ENCODE peak calls at places on chromosomes 3 and 15, in six cellular contexts. One of them, this sample, is unnamed.
A peak's percentile ranks its signal among the peaks of the same experiment; 100 is the strongest.

GRCh38 chr3:112446343-112446742 is 52.9 kb downstream of the BTLA start:
- DNase-seq in activated CD8-positive, alpha-beta T cell treated with anti-CD3 and anti-CD28 coated beads, Interleukin-2, amount 10 ng/mL, durations not matched to agents 7 days and 5 days: no peak
- DNase-seq in AG09309: peak; percentile 29
- DNase-seq in nucleus accumbens: no peak
- DNase-seq in cardiac muscle cell: peak; percentile 91
- DNase-seq in HS-5: no peak
- DNase-seq in this sample: no peak

GRCh38 chr15:98277602-98278001 is 317.1 kb downstream of the ARRDC4 start:
- DNase-seq in AG09309: no peak
- DNase-seq in activated CD8-positive, alpha-beta T cell treated with anti-CD3 and anti-CD28 coated beads, Interleukin-2, amount 10 ng/mL, durations not matched to agents 7 days and 5 days: no peak
- DNase-seq in cardiac muscle cell: no peak
- DNase-seq in nucleus accumbens: no peak
- DNase-seq in HS-5: no peak
- DNase-seq in this sample: no peak

GRCh38 chr3:131142580-131142979 is 115.9 kb downstream of the NEK11 start:
- DNase-seq in activated CD8-positive, alpha-beta T cell treated with anti-CD3 and anti-CD28 coated beads, Interleukin-2, amount 10 ng/mL, durations not matched to agents 7 days and 5 days: no peak
- DNase-seq in HS-5: no peak
- DNase-seq in cardiac muscle cell: peak; percentile 25
- DNase-seq in nucleus accumbens: no peak
- DNase-seq in AG09309: no peak
- DNase-seq in this sample: no peak

GRCh38 chr15:60390231-60390630 is 7.6 kb downstream of the ANXA2 start:
- DNase-seq in nucleus accumbens: no peak
- DNase-seq in HS-5: no peak
- DNase-seq in activated CD8-positive, alpha-beta T cell treated with anti-CD3 and anti-CD28 coated beads, Interleukin-2, amount 10 ng/mL, durations not matched to agents 7 days and 5 days: no peak
- DNase-seq in cardiac muscle cell: no peak
- DNase-seq in AG09309: no peak
- DNase-seq in this sample: no peak

GRCh38 chr3:13791501-13792490 is 88.1 kb downstream of the WNT7A start:
- DNase-seq in cardiac muscle cell: no peak
- DNase-seq in nucleus accumbens: no peak
- DNase-seq in HS-5: no peak
- DNase-seq in AG09309: no peak
- DNase-seq in activated CD8-positive, alpha-beta T cell treated with anti-CD3 and anti-CD28 coated beads, Interleukin-2, amount 10 ng/mL, durations not matched to agents 7 days and 5 days: no peak
- DNase-seq in this sample: no peak

GRCh38 chr3:67653425-67654098 is 850 bp downstream of the SUCLG2 start:
- DNase-seq in HS-5: peak; percentile 35
- DNase-seq in cardiac muscle cell: no peak
- DNase-seq in AG09309: no peak
- DNase-seq in activated CD8-positive, alpha-beta T cell treated with anti-CD3 and anti-CD28 coated beads, Interleukin-2, amount 10 ng/mL, durations not matched to agents 7 days and 5 days: no peak
- DNase-seq in nucleus accumbens: no peak
- DNase-seq in this sample: no peak

GRCh38 chr15:25065286-25065685 is 110.5 kb downstream of the SNRPN start:
- DNase-seq in cardiac muscle cell: no peak
- DNase-seq in nucleus accumbens: no peak
- DNase-seq in activated CD8-positive, alpha-beta T cell treated with anti-CD3 and anti-CD28 coated beads, Interleukin-2, amount 10 ng/mL, durations not matched to agents 7 days and 5 days: no peak
- DNase-seq in AG09309: no peak
- DNase-seq in HS-5: no peak
- DNase-seq in this sample: no peak

GRCh38 chr15:62799037-62799436 is 243.5 kb upstream of the TPM1 start:
- DNase-seq in AG09309: no peak
- DNase-seq in HS-5: no peak
- DNase-seq in activated CD8-positive, alpha-beta T cell treated with anti-CD3 and anti-CD28 coated beads, Interleukin-2, amount 10 ng/mL, durations not matched to agents 7 days and 5 days: no peak
- DNase-seq in nucleus accumbens: no peak
- DNase-seq in cardiac muscle cell: no peak
- DNase-seq in this sample: no peak

GRCh38 chr15:77415450-77416448 is 4.2 kb downstream of the PEAK1 start:
- DNase-seq in nucleus accumbens: no peak
- DNase-seq in HS-5: no peak
- DNase-seq in cardiac muscle cell: peak; percentile 63
- DNase-seq in AG09309: peak; percentile 52
- DNase-seq in activated CD8-positive, alpha-beta T cell treated with anti-CD3 and anti-CD28 coated beads, Interleukin-2, amount 10 ng/mL, durations not matched to agents 7 days and 5 days: no peak
- DNase-seq in this sample: no peak

GRCh38 chr15:74375303-74375693 is 7.9 kb upstream of the CYP11A1 start:
- DNase-seq in nucleus accumbens: peak; percentile 52
- DNase-seq in HS-5: peak; percentile 42
- DNase-seq in activated CD8-positive, alpha-beta T cell treated with anti-CD3 and anti-CD28 coated beads, Interleukin-2, amount 10 ng/mL, durations not matched to agents 7 days and 5 days: peak; percentile 92
- DNase-seq in cardiac muscle cell: peak; percentile 88
- DNase-seq in AG09309: peak; percentile 35
- DNase-seq in this sample: peak; percentile 86

GRCh38 chr15:65953622-65954021 is 84.3 kb downstream of the RAB11A start:
- DNase-seq in activated CD8-positive, alpha-beta T cell treated with anti-CD3 and anti-CD28 coated beads, Interleukin-2, amount 10 ng/mL, durations not matched to agents 7 days and 5 days: no peak
- DNase-seq in AG09309: no peak
- DNase-seq in nucleus accumbens: no peak
- DNase-seq in HS-5: no peak
- DNase-seq in cardiac muscle cell: no peak
- DNase-seq in this sample: no peak

GRCh38 chr3:157305392-157305791 is 131.3 kb upstream of the PTX3 start:
- DNase-seq in cardiac muscle cell: no peak
- DNase-seq in HS-5: no peak
- DNase-seq in AG09309: no peak
- DNase-seq in activated CD8-positive, alpha-beta T cell treated with anti-CD3 and anti-CD28 coated beads, Interleukin-2, amount 10 ng/mL, durations not matched to agents 7 days and 5 days: no peak
- DNase-seq in nucleus accumbens: no peak
- DNase-seq in this sample: no peak

GRCh38 chr15:68431792-68432401 is at the start of gene ITGA11:
- DNase-seq in activated CD8-positive, alpha-beta T cell treated with anti-CD3 and anti-CD28 coated beads, Interleukin-2, amount 10 ng/mL, durations not matched to agents 7 days and 5 days: peak; percentile 30
- DNase-seq in cardiac muscle cell: peak; percentile 67
- DNase-seq in HS-5: no peak
- DNase-seq in AG09309: no peak
- DNase-seq in nucleus accumbens: no peak
- DNase-seq in this sample: peak; percentile 88

GRCh38 chr3:136818851-136819783 is at the start of gene SLC35G2:
- DNase-seq in AG09309: no peak
- DNase-seq in nucleus accumbens: peak; percentile 67
- DNase-seq in activated CD8-positive, alpha-beta T cell treated with anti-CD3 and anti-CD28 coated beads, Interleukin-2, amount 10 ng/mL, durations not matched to agents 7 days and 5 days: peak; percentile 46
- DNase-seq in cardiac muscle cell: peak; percentile 81
- DNase-seq in HS-5: peak; percentile 77
- DNase-seq in this sample: peak; percentile 63

GRCh38 chr3:61530355-61530754 is 31.0 kb upstream of the PTPRG start:
- DNase-seq in HS-5: no peak
- DNase-seq in activated CD8-positive, alpha-beta T cell treated with anti-CD3 and anti-CD28 coated beads, Interleukin-2, amount 10 ng/mL, durations not matched to agents 7 days and 5 days: no peak
- DNase-seq in nucleus accumbens: peak; percentile 1
- DNase-seq in cardiac muscle cell: peak; percentile 58
- DNase-seq in AG09309: no peak
- DNase-seq in this sample: no peak

GRCh38 chr3:170622369-170623159 is 36.7 kb upstream of the SLC7A14 start:
- DNase-seq in nucleus accumbens: no peak
- DNase-seq in HS-5: peak; percentile 84
- DNase-seq in cardiac muscle cell: peak; percentile 78
- DNase-seq in activated CD8-positive, alpha-beta T cell treated with anti-CD3 and anti-CD28 coated beads, Interleukin-2, amount 10 ng/mL, durations not matched to agents 7 days and 5 days: no peak
- DNase-seq in AG09309: peak; percentile 94
- DNase-seq in this sample: peak; percentile 52

GRCh38 chr3:161253711-161254110 is 32.6 kb downstream of the NMD3 start:
- DNase-seq in HS-5: no peak
- DNase-seq in AG09309: no peak
- DNase-seq in cardiac muscle cell: peak; percentile 41
- DNase-seq in nucleus accumbens: no peak
- DNase-seq in activated CD8-positive, alpha-beta T cell treated with anti-CD3 and anti-CD28 coated beads, Interleukin-2, amount 10 ng/mL, durations not matched to agents 7 days and 5 days: no peak
- DNase-seq in this sample: no peak

GRCh38 chr15:90558182-90558581 is 28.5 kb downstream of the CRTC3 start:
- DNase-seq in activated CD8-positive, alpha-beta T cell treated with anti-CD3 and anti-CD28 coated beads, Interleukin-2, amount 10 ng/mL, durations not matched to agents 7 days and 5 days: no peak
- DNase-seq in cardiac muscle cell: peak; percentile 60
- DNase-seq in HS-5: no peak
- DNase-seq in nucleus accumbens: no peak
- DNase-seq in AG09309: no peak
- DNase-seq in this sample: peak; percentile 46

GRCh38 chr3:39814007-39814406 is 4.6 kb downstream of the MYRIP start:
- DNase-seq in HS-5: peak; percentile 18
- DNase-seq in cardiac muscle cell: peak; percentile 68
- DNase-seq in AG09309: no peak
- DNase-seq in nucleus accumbens: no peak
- DNase-seq in activated CD8-positive, alpha-beta T cell treated with anti-CD3 and anti-CD28 coated beads, Interleukin-2, amount 10 ng/mL, durations not matched to agents 7 days and 5 days: no peak
- DNase-seq in this sample: no peak

GRCh38 chr3:4954256-4955000 is 24.8 kb upstream of the BHLHE40 start:
- DNase-seq in HS-5: no peak
- DNase-seq in AG09309: no peak
- DNase-seq in activated CD8-positive, alpha-beta T cell treated with anti-CD3 and anti-CD28 coated beads, Interleukin-2, amount 10 ng/mL, durations not matched to agents 7 days and 5 days: no peak
- DNase-seq in cardiac muscle cell: no peak
- DNase-seq in nucleus accumbens: no peak
- DNase-seq in this sample: no peak

GRCh38 chr15:63986185-63986680 is 60.1 kb downstream of the DAPK2 start:
- DNase-seq in nucleus accumbens: no peak
- DNase-seq in cardiac muscle cell: no peak
- DNase-seq in activated CD8-positive, alpha-beta T cell treated with anti-CD3 and anti-CD28 coated beads, Interleukin-2, amount 10 ng/mL, durations not matched to agents 7 days and 5 days: no peak
- DNase-seq in AG09309: no peak
- DNase-seq in HS-5: no peak
- DNase-seq in this sample: peak; percentile 19

GRCh38 chr3:151156618-151157216 is 46.3 kb downstream of the GPR171 start:
- DNase-seq in nucleus accumbens: no peak
- DNase-seq in AG09309: no peak
- DNase-seq in HS-5: peak; percentile 36
- DNase-seq in activated CD8-positive, alpha-beta T cell treated with anti-CD3 and anti-CD28 coated beads, Interleukin-2, amount 10 ng/mL, durations not matched to agents 7 days and 5 days: peak; percentile 64
- DNase-seq in cardiac muscle cell: peak; percentile 73
- DNase-seq in this sample: no peak

GRCh38 chr3:129683201-129683600 is 76.7 kb upstream of the PLXND1 start:
- DNase-seq in AG09309: no peak
- DNase-seq in cardiac muscle cell: no peak
- DNase-seq in nucleus accumbens: no peak
- DNase-seq in activated CD8-positive, alpha-beta T cell treated with anti-CD3 and anti-CD28 coated beads, Interleukin-2, amount 10 ng/mL, durations not matched to agents 7 days and 5 days: no peak
- DNase-seq in HS-5: no peak
- DNase-seq in this sample: no peak

GRCh38 chr3:1400571-1400970 is 307.7 kb downstream of the CNTN6 start:
- DNase-seq in cardiac muscle cell: no peak
- DNase-seq in nucleus accumbens: no peak
- DNase-seq in AG09309: no peak
- DNase-seq in HS-5: no peak
- DNase-seq in activated CD8-positive, alpha-beta T cell treated with anti-CD3 and anti-CD28 coated beads, Interleukin-2, amount 10 ng/mL, durations not matched to agents 7 days and 5 days: no peak
- DNase-seq in this sample: no peak

GRCh38 chr3:116815831-116816588 is 106.4 kb downstream of the TUSC7 start:
- DNase-seq in nucleus accumbens: no peak
- DNase-seq in AG09309: no peak
- DNase-seq in cardiac muscle cell: peak; percentile 0
- DNase-seq in HS-5: no peak
- DNase-seq in activated CD8-positive, alpha-beta T cell treated with anti-CD3 and anti-CD28 coated beads, Interleukin-2, amount 10 ng/mL, durations not matched to agents 7 days and 5 days: no peak
- DNase-seq in this sample: no peak